ENCODE peak calls at places on chromosomes 11 and 22, in eight cellular contexts. One of them, this sample, is unnamed.

GRCh38 chr11:80727315-80727714 is 1286.5 kb upstream of the TENM4 start:
- DNase-seq in fibroblast of mammary gland: peak; percentile 13
- DNase-seq in fibroblast of lung: peak; percentile 45
- DNase-seq in RCC 7860: no peak
- DNase-seq in IMR-90: no peak
- DNase-seq in GOT3: no peak
- DNase-seq in GM13977: peak; percentile 7
- DNase-seq in osteocyte: no peak
- DNase-seq in this sample: peak; percentile 20

GRCh38 chr11:72836111-72836510 is 21.9 kb downstream of the ATG16L2 start:
- DNase-seq in osteocyte: peak; percentile 77
- DNase-seq in fibroblast of mammary gland: no peak
- DNase-seq in RCC 7860: no peak
- DNase-seq in IMR-90: no peak
- DNase-seq in fibroblast of lung: peak; percentile 31
- DNase-seq in GOT3: no peak
- DNase-seq in GM13977: no peak
- DNase-seq in this sample: no peak

GRCh38 chr11:116721983-116722382 is 50.8 kb downstream of the BUD13 start:
- DNase-seq in fibroblast of mammary gland: no peak
- DNase-seq in fibroblast of lung: no peak
- DNase-seq in RCC 7860: no peak
- DNase-seq in GM13977: no peak
- DNase-seq in IMR-90: no peak
- DNase-seq in osteocyte: no peak
- DNase-seq in GOT3: no peak
- DNase-seq in this sample: no peak

GRCh38 chr11:1931326-1931725 is 11.8 kb downstream of the TNNT3 start:
- DNase-seq in fibroblast of mammary gland: peak; percentile 80
- DNase-seq in RCC 7860: no peak
- DNase-seq in fibroblast of lung: peak; percentile 55
- DNase-seq in GM13977: peak; percentile 21
- DNase-seq in GOT3: no peak
- DNase-seq in osteocyte: peak; percentile 49
- DNase-seq in IMR-90: peak; percentile 24
- DNase-seq in this sample: no peak

GRCh38 chr11:27305751-27306150 is 57.3 kb downstream of the CCDC34 start:
- DNase-seq in fibroblast of lung: no peak
- DNase-seq in IMR-90: no peak
- DNase-seq in fibroblast of mammary gland: no peak
- DNase-seq in RCC 7860: no peak
- DNase-seq in osteocyte: no peak
- DNase-seq in GOT3: no peak
- DNase-seq in GM13977: no peak
- DNase-seq in this sample: no peak

GRCh38 chr22:28983190-28983589 is 78.4 kb downstream of the C22orf31 start:
- DNase-seq in GM13977: no peak
- DNase-seq in fibroblast of mammary gland: no peak
- DNase-seq in RCC 7860: no peak
- DNase-seq in IMR-90: no peak
- DNase-seq in fibroblast of lung: no peak
- DNase-seq in GOT3: no peak
- DNase-seq in osteocyte: no peak
- DNase-seq in this sample: peak; percentile 39

GRCh38 chr22:47465222-47465621 is 702.8 kb downstream of the TBC1D22A start:
- DNase-seq in GOT3: no peak
- DNase-seq in GM13977: no peak
- DNase-seq in IMR-90: no peak
- DNase-seq in fibroblast of lung: no peak
- DNase-seq in RCC 7860: no peak
- DNase-seq in fibroblast of mammary gland: no peak
- DNase-seq in osteocyte: peak; percentile 57
- DNase-seq in this sample: no peak

GRCh38 chr11:74784234-74784633 is 35.6 kb downstream of the RNF169 start:
- DNase-seq in GM13977: peak; percentile 52
- DNase-seq in GOT3: no peak
- DNase-seq in RCC 7860: no peak
- DNase-seq in osteocyte: no peak
- DNase-seq in IMR-90: no peak
- DNase-seq in fibroblast of lung: no peak
- DNase-seq in fibroblast of mammary gland: no peak
- DNase-seq in this sample: no peak

GRCh38 chr11:113632981-113633380 is 73.1 kb downstream of the TMPRSS5 start:
- DNase-seq in RCC 7860: no peak
- DNase-seq in GOT3: no peak
- DNase-seq in IMR-90: no peak
- DNase-seq in osteocyte: no peak
- DNase-seq in fibroblast of lung: no peak
- DNase-seq in GM13977: no peak
- DNase-seq in fibroblast of mammary gland: peak; percentile 25
- DNase-seq in this sample: no peak

GRCh38 chr11:131534031-131534430 is 163.6 kb downstream of the NTM start:
- DNase-seq in IMR-90: no peak
- DNase-seq in fibroblast of lung: no peak
- DNase-seq in GM13977: no peak
- DNase-seq in fibroblast of mammary gland: no peak
- DNase-seq in RCC 7860: no peak
- DNase-seq in GOT3: no peak
- DNase-seq in osteocyte: no peak
- DNase-seq in this sample: no peak

GRCh38 chr22:30000566-30000965 is 79.7 kb upstream of the HORMAD2 start:
- DNase-seq in IMR-90: peak; percentile 82
- DNase-seq in GM13977: no peak
- DNase-seq in GOT3: no peak
- DNase-seq in RCC 7860: peak; percentile 10
- DNase-seq in fibroblast of lung: peak; percentile 14
- DNase-seq in osteocyte: no peak
- DNase-seq in fibroblast of mammary gland: peak; percentile 40
- DNase-seq in this sample: no peak

GRCh38 chr11:70601861-70602575 is 203.7 kb downstream of the CTTN start:
- DNase-seq in GM13977: no peak
- DNase-seq in osteocyte: no peak
- DNase-seq in fibroblast of mammary gland: no peak
- DNase-seq in GOT3: no peak
- DNase-seq in IMR-90: no peak
- DNase-seq in fibroblast of lung: no peak
- DNase-seq in RCC 7860: no peak
- DNase-seq in this sample: no peak

GRCh38 chr11:62957147-62957546 is 27.6 kb downstream of the SLC22A6 start:
- DNase-seq in osteocyte: no peak
- DNase-seq in fibroblast of lung: no peak
- DNase-seq in RCC 7860: no peak
- DNase-seq in fibroblast of mammary gland: no peak
- DNase-seq in GOT3: no peak
- DNase-seq in GM13977: no peak
- DNase-seq in IMR-90: no peak
- DNase-seq in this sample: no peak

GRCh38 chr11:131867457-131868257 is 497.2 kb downstream of the NTM start:
- DNase-seq in fibroblast of mammary gland: peak; percentile 83
- DNase-seq in fibroblast of lung: peak; percentile 88
- DNase-seq in IMR-90: peak; percentile 89
- DNase-seq in RCC 7860: peak; percentile 45
- DNase-seq in GOT3: no peak
- DNase-seq in osteocyte: peak; percentile 93
- DNase-seq in GM13977: peak; percentile 74
- DNase-seq in this sample: peak; percentile 8

GRCh38 chr11:86802601-86803051 is 2.3 kb downstream of the PRSS23 start:
- DNase-seq in GOT3: no peak
- DNase-seq in IMR-90: peak; percentile 57
- DNase-seq in fibroblast of lung: peak; percentile 66
- DNase-seq in RCC 7860: peak; percentile 58
- DNase-seq in GM13977: no peak
- DNase-seq in fibroblast of mammary gland: peak; percentile 56
- DNase-seq in osteocyte: no peak
- DNase-seq in this sample: peak; percentile 55

GRCh38 chr22:37012262-37012904 is 6.9 kb downstream of the TST start:
- DNase-seq in osteocyte: no peak
- DNase-seq in fibroblast of mammary gland: no peak
- DNase-seq in RCC 7860: no peak
- DNase-seq in GOT3: no peak
- DNase-seq in GM13977: no peak
- DNase-seq in IMR-90: no peak
- DNase-seq in fibroblast of lung: no peak
- DNase-seq in this sample: no peak

GRCh38 chr11:27211370-27212127 is 151.5 kb downstream of the CCDC34 start:
- DNase-seq in osteocyte: no peak
- DNase-seq in GM13977: no peak
- DNase-seq in fibroblast of lung: no peak
- DNase-seq in fibroblast of mammary gland: no peak
- DNase-seq in GOT3: no peak
- DNase-seq in RCC 7860: no peak
- DNase-seq in IMR-90: no peak
- DNase-seq in this sample: no peak

GRCh38 chr11:77109236-77110019 is 6.8 kb downstream of the OMP start:
- DNase-seq in GOT3: no peak
- DNase-seq in IMR-90: peak; percentile 37
- DNase-seq in RCC 7860: peak; percentile 29
- DNase-seq in fibroblast of lung: peak; percentile 61
- DNase-seq in GM13977: no peak
- DNase-seq in fibroblast of mammary gland: peak; percentile 81
- DNase-seq in osteocyte: no peak
- DNase-seq in this sample: no peak

GRCh38 chr11:17810736-17811135 is 76.2 kb downstream of the KCNC1 start:
- DNase-seq in RCC 7860: no peak
- DNase-seq in osteocyte: no peak
- DNase-seq in fibroblast of lung: peak; percentile 33
- DNase-seq in GOT3: no peak
- DNase-seq in fibroblast of mammary gland: peak; percentile 61
- DNase-seq in IMR-90: peak; percentile 52
- DNase-seq in GM13977: no peak
- DNase-seq in this sample: no peak

GRCh38 chr11:6565988-6566703 is 37.3 kb downstream of the RRP8 start:
- DNase-seq in fibroblast of lung: no peak
- DNase-seq in fibroblast of mammary gland: no peak
- DNase-seq in osteocyte: no peak
- DNase-seq in GOT3: no peak
- DNase-seq in RCC 7860: no peak
- DNase-seq in GM13977: peak; percentile 12
- DNase-seq in IMR-90: no peak
- DNase-seq in this sample: no peak

GRCh38 chr11:9459573-9460321 is 1.1 kb upstream of the ZNF143 start:
- DNase-seq in RCC 7860: no peak
- DNase-seq in fibroblast of mammary gland: peak; percentile 75
- DNase-seq in IMR-90: peak; percentile 64
- DNase-seq in osteocyte: no peak
- DNase-seq in GM13977: peak; percentile 22
- DNase-seq in GOT3: no peak
- DNase-seq in fibroblast of lung: peak; percentile 80
- DNase-seq in this sample: peak; percentile 39

GRCh38 chr11:40029406-40029805 is 1430.0 kb downstream of the LRRC4C start:
- DNase-seq in osteocyte: no peak
- DNase-seq in RCC 7860: no peak
- DNase-seq in IMR-90: no peak
- DNase-seq in GOT3: no peak
- DNase-seq in fibroblast of lung: no peak
- DNase-seq in fibroblast of mammary gland: no peak
- DNase-seq in GM13977: no peak
- DNase-seq in this sample: no peak

GRCh38 chr11:45895553-45896259 is 10.3 kb downstream of the MAPK8IP1 start:
- DNase-seq in fibroblast of lung: no peak
- DNase-seq in osteocyte: no peak
- DNase-seq in RCC 7860: no peak
- DNase-seq in GM13977: no peak
- DNase-seq in IMR-90: no peak
- DNase-seq in GOT3: no peak
- DNase-seq in fibroblast of mammary gland: no peak
- DNase-seq in this sample: no peak

GRCh38 chr11:1733716-1734351 is 16.6 kb downstream of the IFITM10 start:
- DNase-seq in osteocyte: no peak
- DNase-seq in IMR-90: no peak
- DNase-seq in RCC 7860: no peak
- DNase-seq in fibroblast of mammary gland: no peak
- DNase-seq in GM13977: no peak
- DNase-seq in GOT3: no peak
- DNase-seq in fibroblast of lung: no peak
- DNase-seq in this sample: no peak

GRCh38 chr22:50601669-50602337 is 1.2 kb downstream of the MAPK8IP2 start:
- DNase-seq in GM13977: peak; percentile 38
- DNase-seq in fibroblast of lung: no peak
- DNase-seq in IMR-90: no peak
- DNase-seq in fibroblast of mammary gland: no peak
- DNase-seq in osteocyte: no peak
- DNase-seq in GOT3: no peak
- DNase-seq in RCC 7860: no peak
- DNase-seq in this sample: peak; percentile 4

GRCh38 chr22:44363214-44363979 is 50.6 kb upstream of the SHISAL1 start:
- DNase-seq in fibroblast of lung: peak; percentile 97
- DNase-seq in GM13977: no peak
- DNase-seq in GOT3: peak; percentile 92
- DNase-seq in RCC 7860: peak; percentile 92
- DNase-seq in fibroblast of mammary gland: peak; percentile 97
- DNase-seq in IMR-90: peak; percentile 98
- DNase-seq in osteocyte: peak; percentile 94
- DNase-seq in this sample: no peak

GRCh38 chr11:1498262-1498661 is 11.7 kb upstream of the MOB2 start:
- DNase-seq in osteocyte: no peak
- DNase-seq in GM13977: no peak
- DNase-seq in RCC 7860: no peak
- DNase-seq in fibroblast of lung: no peak
- DNase-seq in fibroblast of mammary gland: no peak
- DNase-seq in GOT3: no peak
- DNase-seq in IMR-90: no peak
- DNase-seq in this sample: no peak

GRCh38 chr11:108221981-108222685 is at the start of gene NPAT:
- DNase-seq in GM13977: no peak
- DNase-seq in RCC 7860: no peak
- DNase-seq in fibroblast of mammary gland: no peak
- DNase-seq in IMR-90: no peak
- DNase-seq in fibroblast of lung: no peak
- DNase-seq in osteocyte: no peak
- DNase-seq in GOT3: no peak
- DNase-seq in this sample: no peak

GRCh38 chr22:50621948-50622722 is 5.8 kb downstream of the ARSA start:
- DNase-seq in fibroblast of mammary gland: no peak
- DNase-seq in GOT3: no peak
- DNase-seq in GM13977: no peak
- DNase-seq in IMR-90: no peak
- DNase-seq in osteocyte: no peak
- DNase-seq in fibroblast of lung: no peak
- DNase-seq in RCC 7860: no peak
- DNase-seq in this sample: no peak

GRCh38 chr11:70070736-70071135 is 7.4 kb upstream of the ANO1 start:
- DNase-seq in IMR-90: no peak
- DNase-seq in osteocyte: no peak
- DNase-seq in fibroblast of mammary gland: no peak
- DNase-seq in GM13977: no peak
- DNase-seq in RCC 7860: no peak
- DNase-seq in fibroblast of lung: no peak
- DNase-seq in GOT3: no peak
- DNase-seq in this sample: no peak

GRCh38 chr11:77879218-77879617 is 58.3 kb downstream of the AAMDC start:
- DNase-seq in osteocyte: no peak
- DNase-seq in fibroblast of mammary gland: peak; percentile 70
- DNase-seq in GM13977: no peak
- DNase-seq in GOT3: no peak
- DNase-seq in IMR-90: peak; percentile 50
- DNase-seq in RCC 7860: no peak
- DNase-seq in fibroblast of lung: peak; percentile 73
- DNase-seq in this sample: no peak